ENCODE peak calls at places on chromosomes 11 and 22, in four cellular contexts. L is CD8-positive, alpha-beta memory T cell; N is left lung; V is substantia nigra. G is an unnamed sample.
A peak's percentile ranks its signal among the peaks of the same experiment; 100 is the strongest.

GRCh38 chr11:13831707-13832106 is 130.8 kb upstream of the SPON1 start:
- DNase-seq in L (no peak), N (no peak), V (no peak), G (peak; percentile 43)

GRCh38 chr22:20101638-20102037 is 14.3 kb upstream of the RANBP1 start:
- DNase-seq in L (no peak), N (peak; percentile 75), V (no peak), G (peak; percentile 50)

GRCh38 chr11:7019500-7020182 is 505 bp downstream of the ZNF214 start:
- DNase-seq in L (no peak), N (peak; percentile 84), V (peak; percentile 2), G (peak; percentile 76)

GRCh38 chr11:118615996-118616395 is 8.6 kb downstream of the PHLDB1 start:
- DNase-seq in L (no peak), N (no peak), V (no peak), G (peak; percentile 30)

GRCh38 chr11:3994030-3994640 is 100.5 kb upstream of the RRM1 start:
- DNase-seq in L (no peak), N (no peak), V (no peak), G (no peak)

GRCh38 chr11:57881647-57882046 is 120.0 kb downstream of the CTNND1 start:
- DNase-seq in L (no peak), N (no peak), V (no peak), G (no peak)

GRCh38 chr11:121575250-121575962 is 122.6 kb upstream of the SORL1-AS1 start:
- DNase-seq in L (no peak), N (peak; percentile 90), V (peak; percentile 44), G (no peak)

GRCh38 chr22:45090364-45090960 is 73.3 kb upstream of the NUP50 start:
- DNase-seq in L (no peak), N (no peak), V (no peak), G (no peak)

GRCh38 chr11:119474682-119475596 is 52.0 kb upstream of the THY1 start:
- DNase-seq in L (peak; percentile 37), N (no peak), V (peak; percentile 59), G (no peak)

GRCh38 chr11:10087621-10088225 is 206.3 kb downstream of the SBF2 start:
- DNase-seq in L (no peak), N (no peak), V (no peak), G (no peak)

GRCh38 chr11:33237039-33237597 is 20.1 kb upstream of the HIPK3 start:
- DNase-seq in L (no peak), N (no peak), V (no peak), G (no peak)

GRCh38 chr11:15197696-15198095 is 83.0 kb downstream of the INSC start:
- DNase-seq in L (no peak), N (no peak), V (no peak), G (no peak)

GRCh38 chr11:120527111-120527748 is 15.7 kb downstream of the GRIK4 start:
- DNase-seq in L (no peak), N (peak; percentile 75), V (no peak), G (no peak)

DNA sequence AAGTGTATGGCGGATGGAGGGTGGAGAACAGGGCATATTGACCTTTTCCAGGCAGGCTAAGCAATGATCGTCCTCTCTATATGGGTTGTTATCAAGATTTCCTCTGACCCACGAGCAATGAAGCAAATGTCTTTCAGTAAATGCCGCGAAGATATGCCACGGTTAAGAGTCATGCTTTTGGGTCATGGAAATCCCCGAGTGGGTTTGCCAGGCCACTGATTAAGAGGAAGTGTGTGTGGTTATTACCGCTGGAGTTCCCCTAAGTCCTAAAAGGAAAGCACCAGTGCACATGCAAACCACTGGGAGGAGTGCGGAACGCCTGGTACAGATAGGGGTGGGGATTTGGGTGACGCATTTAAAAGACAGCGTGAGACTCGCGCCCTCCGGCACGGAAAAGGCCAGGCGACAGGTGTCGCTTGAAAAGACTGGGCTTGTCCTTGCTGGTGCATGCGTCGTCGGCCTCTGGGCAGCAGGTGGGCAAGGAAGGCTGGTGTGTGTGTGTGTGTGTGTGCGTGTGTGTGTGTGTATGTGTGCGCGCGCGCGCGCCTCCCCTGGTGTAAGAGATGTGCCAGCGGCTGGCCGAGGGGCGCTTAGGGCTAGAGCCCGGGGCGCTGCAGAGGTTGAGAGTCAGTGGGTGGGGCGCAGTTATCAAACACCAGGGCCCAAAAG is at the start of gene BIRC3:
- DNase-seq in L (peak; percentile 90), N (peak; percentile 91), V (no peak), G (peak; percentile 84)
- H3K27ac ChIP-seq in L (peak within 1 kb of the TSS; percentile 86), N (peak within 1 kb of the TSS; percentile 86), V (no peak within 1 kb of the TSS), G (peak within 1 kb of the TSS; percentile 27)

GRCh38 chr11:64558065-64558745 is 32.8 kb upstream of the SLC22A12 start:
- DNase-seq in L (no peak), N (no peak), V (no peak), G (no peak)

GRCh38 chr11:64560139-64560771 is 30.8 kb upstream of the SLC22A12 start:
- DNase-seq in L (no peak), N (no peak), V (no peak), G (no peak)

GRCh38 chr11:64559351-64560138 is 31.5 kb upstream of the SLC22A12 start:
- DNase-seq in L (no peak), N (no peak), V (no peak), G (no peak)

GRCh38 chr11:64560941-64561340 is 30.1 kb upstream of the SLC22A12 start:
- DNase-seq in L (no peak), N (no peak), V (no peak), G (no peak)

DNA sequence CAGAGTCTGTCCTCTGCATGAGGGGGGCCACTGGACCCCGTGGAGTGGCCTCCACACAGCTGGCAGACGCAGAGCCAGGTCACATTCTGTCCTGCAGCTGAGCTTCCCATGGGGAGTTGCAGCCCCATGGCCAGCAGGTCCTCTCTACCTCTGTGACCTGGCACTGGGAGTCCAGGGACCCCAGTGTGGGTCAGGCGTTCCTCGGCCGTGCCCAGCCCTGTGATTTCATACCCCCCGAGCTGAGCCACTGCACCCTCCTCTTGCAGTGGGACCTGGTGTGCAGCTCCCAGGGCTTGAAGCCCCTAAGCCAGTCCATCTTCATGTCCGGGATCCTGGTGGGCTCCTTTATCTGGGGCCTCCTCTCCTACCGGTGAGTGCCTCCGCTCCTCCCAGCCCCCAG is 32.2 kb upstream of the SLC22A12 start:
- DNase-seq in L (no peak), N (no peak), V (no peak), G (peak; percentile 42)
- H3K27ac ChIP-seq in L (no peak overlapping the region), N (no peak overlapping the region), V (no peak overlapping the region), G (no peak overlapping the region)

DNA sequence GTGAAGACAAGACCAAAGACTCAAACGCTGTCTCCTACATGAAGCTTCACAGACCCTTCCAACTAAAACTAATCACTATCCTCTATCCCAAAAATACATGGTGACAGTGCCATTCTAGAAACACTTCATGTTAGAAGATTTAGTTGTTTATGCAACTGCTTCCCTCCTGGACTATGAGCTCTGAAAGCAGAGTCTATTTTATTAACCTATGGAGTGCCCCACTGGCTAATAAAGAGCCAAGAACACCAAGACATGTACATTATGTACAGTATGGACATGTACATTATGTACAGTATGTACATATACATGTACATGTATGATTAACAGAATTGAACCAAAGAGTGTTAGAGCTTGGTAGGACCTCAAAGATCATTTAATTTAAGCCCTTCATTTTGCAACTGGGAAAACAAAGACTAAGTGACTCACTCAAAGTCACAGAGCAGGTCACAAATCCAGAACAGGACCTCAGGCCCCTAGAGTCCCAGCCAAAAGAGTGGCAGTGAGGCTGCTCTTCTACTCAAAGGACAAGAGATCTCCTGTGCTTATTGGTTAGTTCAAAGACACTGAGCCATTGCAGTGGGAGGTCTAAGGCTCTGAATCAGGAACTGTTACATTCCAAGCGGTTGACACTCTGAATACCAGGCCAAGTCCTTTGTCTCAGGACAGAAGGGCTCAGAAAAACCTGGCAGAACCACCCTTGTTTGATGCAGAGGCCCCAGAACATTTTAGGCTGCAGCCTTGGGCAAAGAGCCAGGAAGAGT is 103.9 kb downstream of the FAM168A start:
- DNase-seq in L (no peak), N (no peak), V (no peak), G (no peak)
- H3K27ac ChIP-seq in L (no peak overlapping the region), N (no peak overlapping the region), V (no peak overlapping the region), G (no peak overlapping the region)

GRCh38 chr22:32803020-32803758 is 1.7 kb downstream of the TIMP3 start:
- DNase-seq in L (no peak), N (no peak), V (no peak), G (no peak)
- H3K27ac ChIP-seq in L (no peak overlapping the region), N (peak overlapping the region; percentile 76), V (no peak overlapping the region), G (no peak overlapping the region)

GRCh38 chr11:128210148-128210940 is 377.0 kb downstream of the ETS1 start:
- DNase-seq in L (no peak), N (no peak), V (no peak), G (peak; percentile 49)
- H3K27ac ChIP-seq in L (no peak overlapping the region), N (peak overlapping the region; percentile 57), V (no peak overlapping the region), G (no peak overlapping the region)